ENCODE peak calls at places on chromosomes 1 and 21, in five cellular contexts. N is HepG2, P is K562, Y is SK-N-SH, R is GM12878. L is an unnamed sample.

GRCh38 chr1:164953095-164953494 is 394.1 kb downstream of the PBX1 start:
- DNase-seq in Y (no peak), P (no peak), N (no peak), R (no peak), L (no peak)

GRCh38 chr1:218350909-218351616 is 5.9 kb downstream of the TGFB2 start:
- DNase-seq in P (no peak), Y (no peak), R (no peak), N (no peak), L (no peak)

GRCh38 chr1:90717665-90718410 is 736 bp upstream of the BARHL2 start:
- DNase-seq in N (no peak), Y (peak; percentile 83), R (no peak), P (peak; percentile 71), L (no peak)

GRCh38 chr1:43438006-43438405 is 15.7 kb downstream of the HYI start:
- DNase-seq in R (no peak), P (no peak), Y (no peak), N (no peak), L (no peak)

GRCh38 chr1:11893907-11894251 is 32.3 kb downstream of the KIAA2013 start:
- DNase-seq in P (peak; percentile 88), R (no peak), Y (peak; percentile 90), N (peak; percentile 49), L (peak; percentile 80)

GRCh38 chr1:71770121-71770520 is 512.2 kb downstream of the NEGR1 start:
- DNase-seq in Y (no peak), R (no peak), P (no peak), N (no peak), L (no peak)

GRCh38 chr1:77762072-77762476 is 2.4 kb upstream of the USP33 start:
- DNase-seq in N (peak; percentile 33), R (no peak), Y (no peak), P (peak; percentile 79), L (peak; percentile 68)

GRCh38 chr1:170261669-170262068 is 115.9 kb downstream of the NTMT2 start:
- DNase-seq in N (no peak), R (no peak), Y (no peak), P (no peak), L (no peak)

GRCh38 chr1:183301239-183301638 is 115.2 kb downstream of the LAMC2 start:
- DNase-seq in Y (no peak), N (no peak), R (no peak), P (no peak), L (no peak)

GRCh38 chr1:12552111-12552888 is 65.7 kb downstream of the DHRS3 start:
- DNase-seq in N (no peak), Y (no peak), P (peak; percentile 63), R (no peak), L (no peak)

GRCh38 chr1:223887724-223888428 is 42.1 kb upstream of the TP53BP2 start:
- DNase-seq in Y (no peak), P (no peak), N (no peak), R (no peak), L (peak; percentile 78)

GRCh38 chr1:154730251-154730650 is 122.3 kb upstream of the ADAR start:
- DNase-seq in Y (no peak), P (no peak), N (no peak), R (no peak), L (peak; percentile 75)

GRCh38 chr1:119815361-119815760 is 4.1 kb upstream of the REG4 start:
- DNase-seq in Y (no peak), R (no peak), N (no peak), P (peak; percentile 21), L (no peak)

GRCh38 chr1:203996126-203996525 is 76.8 kb upstream of the SOX13 start:
- DNase-seq in Y (no peak), R (no peak), N (peak; percentile 59), P (no peak), L (peak; percentile 14)

GRCh38 chr1:152458384-152459185 is 44.5 kb upstream of the CRNN start:
- DNase-seq in R (peak; percentile 48), P (peak; percentile 75), N (peak; percentile 40), Y (peak; percentile 49), L (peak; percentile 82)

GRCh38 chr21:39114871-39115658 is 68.2 kb downstream of the PSMG1 start:
- DNase-seq in R (no peak), P (no peak), N (peak; percentile 29), Y (no peak), L (no peak)

GRCh38 chr1:172006660-172007059 is 165.4 kb downstream of the DNM3 start:
- DNase-seq in N (no peak), Y (no peak), R (no peak), P (no peak), L (no peak)

GRCh38 chr1:78619803-78620579 is at the start of gene IFI44L:
- DNase-seq in P (no peak), R (peak; percentile 89), Y (no peak), N (no peak), L (no peak)

GRCh38 chr21:28832013-28832714 is 160.5 kb downstream of the LTN1 start:
- DNase-seq in P (peak; percentile 25), N (peak; percentile 5), R (no peak), Y (no peak), L (no peak)

GRCh38 chr1:17206196-17206595 is 1.3 kb downstream of the PADI1 start:
- DNase-seq in N (no peak), P (no peak), Y (no peak), R (no peak), L (no peak)

GRCh38 chr1:26134466-26134865 is 22.8 kb downstream of the PDIK1L start:
- DNase-seq in Y (no peak), R (no peak), P (no peak), N (no peak), L (no peak)

GRCh38 chr1:94383966-94384408 is 34.2 kb upstream of the ABCD3 start:
- DNase-seq in N (peak; percentile 99), P (no peak), Y (no peak), R (peak; percentile 1), L (peak; percentile 93)

GRCh38 chr1:162055062-162055461 is 14.4 kb upstream of the NOS1AP start:
- DNase-seq in R (no peak), Y (no peak), N (peak; percentile 64), P (no peak), L (peak; percentile 42)
- TF ChIP-seq CHD2 in R (no peak), Y (no peak), N (no peak), P (no peak), L (no peak)

DNA sequence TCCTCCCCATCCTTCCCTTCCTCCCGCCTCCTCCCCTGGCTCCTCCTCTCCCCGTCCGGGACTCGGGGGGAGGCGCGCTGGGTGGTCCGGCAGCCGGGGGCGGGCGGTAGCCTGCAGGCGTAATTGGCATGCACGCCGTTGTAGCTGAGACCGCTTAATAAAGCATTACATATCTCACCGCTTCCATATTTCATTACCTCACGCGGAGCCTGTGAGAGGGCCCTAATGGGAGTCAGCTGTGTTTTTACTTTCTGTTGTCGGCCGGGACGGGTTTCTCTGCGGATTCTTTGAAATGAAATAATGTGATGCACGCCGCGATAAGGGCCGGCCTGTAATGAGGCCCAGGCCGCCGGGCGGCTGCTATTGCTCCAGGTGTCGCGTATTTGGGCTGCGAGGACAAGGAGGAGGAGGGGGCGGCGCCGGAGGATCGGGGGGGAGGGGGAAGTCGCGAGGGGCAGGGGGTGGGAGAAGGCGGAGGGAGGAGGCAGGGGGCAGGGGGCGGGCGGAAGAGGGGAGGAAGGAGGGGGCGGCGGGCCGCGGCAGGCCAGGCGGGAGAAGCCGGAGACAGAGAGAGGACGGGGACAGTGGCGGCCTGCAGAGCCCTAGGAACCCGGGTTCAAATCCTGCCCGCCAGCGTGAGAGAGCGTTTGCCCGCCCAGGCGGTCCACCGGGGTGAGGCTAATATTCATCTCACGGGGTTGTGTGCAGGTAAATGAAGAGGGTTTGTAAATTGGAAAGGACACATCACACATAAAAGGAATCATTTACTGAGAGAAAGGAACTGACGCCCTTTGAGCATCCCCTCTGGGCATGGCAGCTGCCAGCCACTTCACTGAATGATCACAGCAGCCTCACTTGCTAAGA is 95.6 kb downstream of the FOXD2 start:
- DNase-seq in Y (peak; percentile 89), P (peak; percentile 41), R (no peak), N (no peak), L (no peak)
- TF ChIP-seq REST in Y (no peak), P (no peak), R (no peak), N (no peak), L (no peak)

GRCh38 chr1:160338580-160338979 is 4.5 kb downstream of the COPA start:
- DNase-seq in Y (no peak), N (no peak), P (no peak), R (no peak), L (no peak)
- H3K4me1 ChIP-seq in Y (peaks cover 5% of the 10 kb centered on the region), N (peaks cover 26% of the 10 kb centered on the region), P (no peaks in the 10 kb centered on the region), R (peaks cover 3% of the 10 kb centered on the region), L (peaks cover 15% of the 10 kb centered on the region)

GRCh38 chr1:44807364-44808062 is 362 bp upstream of the DYNLT4 start:
- DNase-seq in N (peak; percentile 98), P (peak; percentile 99), Y (peak; percentile 60), R (peak; percentile 65), L (peak; percentile 90)
- TF ChIP-seq CHD2 in N (peak; percentile 12), P (peak; percentile 41), Y (no peak), R (peak; percentile 67), L (no peak)